ENCODE peak calls at places on chromosomes 2 and 18, in seven cellular contexts. One of them, this sample, is unnamed.

GRCh38 chr2:26573241-26573925 is 67.8 kb downstream of the CIB4 start:
- DNase-seq in cerebellum: no peak
- DNase-seq in PC-3: no peak
- DNase-seq in globus pallidus: no peak
- DNase-seq in dermis blood vessel endothelial cell: no peak
- DNase-seq in smooth muscle cell of the brain vasculature: no peak
- DNase-seq in ACHN: no peak
- DNase-seq in this sample: no peak

GRCh38 chr2:152336103-152336853 is 1.3 kb downstream of the FMNL2 start:
- DNase-seq in cerebellum: peak
- DNase-seq in PC-3: peak
- DNase-seq in globus pallidus: peak
- DNase-seq in dermis blood vessel endothelial cell: peak
- DNase-seq in smooth muscle cell of the brain vasculature: no peak
- DNase-seq in ACHN: peak
- DNase-seq in this sample: no peak

GRCh38 chr2:134408791-134409190 is 154.9 kb downstream of the MGAT5 start:
- DNase-seq in cerebellum: no peak
- DNase-seq in PC-3: peak
- DNase-seq in globus pallidus: no peak
- DNase-seq in dermis blood vessel endothelial cell: peak
- DNase-seq in smooth muscle cell of the brain vasculature: no peak
- DNase-seq in ACHN: no peak
- DNase-seq in this sample: no peak

GRCh38 chr18:27130029-27130428 is 55.1 kb downstream of the CHST9 start:
- DNase-seq in cerebellum: no peak
- DNase-seq in PC-3: no peak
- DNase-seq in globus pallidus: no peak
- DNase-seq in dermis blood vessel endothelial cell: no peak
- DNase-seq in smooth muscle cell of the brain vasculature: no peak
- DNase-seq in ACHN: no peak
- DNase-seq in this sample: no peak

GRCh38 chr2:174350593-174351181 is 15.9 kb downstream of the SP9 start:
- DNase-seq in cerebellum: no peak
- DNase-seq in PC-3: no peak
- DNase-seq in globus pallidus: no peak
- DNase-seq in dermis blood vessel endothelial cell: no peak
- DNase-seq in smooth muscle cell of the brain vasculature: no peak
- DNase-seq in ACHN: no peak
- DNase-seq in this sample: no peak

GRCh38 chr2:219496781-219497494 is 1.8 kb upstream of the GMPPA start:
- DNase-seq in cerebellum: no peak
- DNase-seq in PC-3: no peak
- DNase-seq in globus pallidus: no peak
- DNase-seq in dermis blood vessel endothelial cell: peak
- DNase-seq in smooth muscle cell of the brain vasculature: no peak
- DNase-seq in ACHN: no peak
- DNase-seq in this sample: no peak

GRCh38 chr2:69601179-69601612 is 42.3 kb downstream of the AAK1 start:
- DNase-seq in cerebellum: no peak
- DNase-seq in PC-3: peak
- DNase-seq in globus pallidus: no peak
- DNase-seq in dermis blood vessel endothelial cell: peak
- DNase-seq in smooth muscle cell of the brain vasculature: no peak
- DNase-seq in ACHN: peak
- DNase-seq in this sample: peak

GRCh38 chr2:225937625-225938024 is 538.1 kb downstream of the NYAP2 start:
- DNase-seq in cerebellum: no peak
- DNase-seq in PC-3: peak
- DNase-seq in globus pallidus: no peak
- DNase-seq in dermis blood vessel endothelial cell: no peak
- DNase-seq in smooth muscle cell of the brain vasculature: no peak
- DNase-seq in ACHN: peak
- DNase-seq in this sample: no peak

GRCh38 chr2:150526827-150527226 is 39.4 kb upstream of the RND3 start:
- DNase-seq in cerebellum: no peak
- DNase-seq in PC-3: peak
- DNase-seq in globus pallidus: no peak
- DNase-seq in dermis blood vessel endothelial cell: peak
- DNase-seq in smooth muscle cell of the brain vasculature: peak
- DNase-seq in ACHN: peak
- DNase-seq in this sample: peak

GRCh38 chr2:39736593-39736992 is 42.5 kb downstream of the THUMPD2 start:
- DNase-seq in cerebellum: no peak
- DNase-seq in PC-3: no peak
- DNase-seq in globus pallidus: no peak
- DNase-seq in dermis blood vessel endothelial cell: no peak
- DNase-seq in smooth muscle cell of the brain vasculature: no peak
- DNase-seq in ACHN: no peak
- DNase-seq in this sample: peak

GRCh38 chr2:149077861-149078260 is 39.4 kb downstream of the LYPD6B start:
- DNase-seq in cerebellum: no peak
- DNase-seq in PC-3: no peak
- DNase-seq in globus pallidus: no peak
- DNase-seq in dermis blood vessel endothelial cell: no peak
- DNase-seq in smooth muscle cell of the brain vasculature: no peak
- DNase-seq in ACHN: no peak
- DNase-seq in this sample: no peak

GRCh38 chr18:11981633-11982366 is 493 bp downstream of the IMPA2 start:
- DNase-seq in cerebellum: no peak
- DNase-seq in PC-3: peak
- DNase-seq in globus pallidus: peak
- DNase-seq in dermis blood vessel endothelial cell: peak
- DNase-seq in smooth muscle cell of the brain vasculature: no peak
- DNase-seq in ACHN: peak
- DNase-seq in this sample: no peak

GRCh38 chr2:130864830-130865229 is 28.1 kb downstream of the ARHGEF4 start:
- DNase-seq in cerebellum: no peak
- DNase-seq in PC-3: peak
- DNase-seq in globus pallidus: no peak
- DNase-seq in dermis blood vessel endothelial cell: peak
- DNase-seq in smooth muscle cell of the brain vasculature: no peak
- DNase-seq in ACHN: no peak
- DNase-seq in this sample: peak

GRCh38 chr2:17749753-17750438 is 3.7 kb downstream of the SMC6 start:
- DNase-seq in cerebellum: no peak
- DNase-seq in PC-3: no peak
- DNase-seq in globus pallidus: no peak
- DNase-seq in dermis blood vessel endothelial cell: no peak
- DNase-seq in smooth muscle cell of the brain vasculature: no peak
- DNase-seq in ACHN: no peak
- DNase-seq in this sample: no peak

GRCh38 chr2:216370961-216371633 is 1.2 kb downstream of the MARCHF4 start:
- DNase-seq in cerebellum: no peak
- DNase-seq in PC-3: no peak
- DNase-seq in globus pallidus: no peak
- DNase-seq in dermis blood vessel endothelial cell: peak
- DNase-seq in smooth muscle cell of the brain vasculature: no peak
- DNase-seq in ACHN: peak
- DNase-seq in this sample: no peak

GRCh38 chr18:24432618-24433017 is 6.1 kb downstream of the IMPACT start:
- DNase-seq in cerebellum: no peak
- DNase-seq in PC-3: no peak
- DNase-seq in globus pallidus: no peak
- DNase-seq in dermis blood vessel endothelial cell: no peak
- DNase-seq in smooth muscle cell of the brain vasculature: no peak
- DNase-seq in ACHN: no peak
- DNase-seq in this sample: no peak

GRCh38 chr2:162196611-162197010 is 44.6 kb upstream of the GCG start:
- DNase-seq in cerebellum: no peak
- DNase-seq in PC-3: peak
- DNase-seq in globus pallidus: no peak
- DNase-seq in dermis blood vessel endothelial cell: no peak
- DNase-seq in smooth muscle cell of the brain vasculature: no peak
- DNase-seq in ACHN: no peak
- DNase-seq in this sample: no peak

GRCh38 chr2:11724151-11724550 is 22.3 kb upstream of the LPIN1 start:
- DNase-seq in cerebellum: no peak
- DNase-seq in PC-3: no peak
- DNase-seq in globus pallidus: no peak
- DNase-seq in dermis blood vessel endothelial cell: no peak
- DNase-seq in smooth muscle cell of the brain vasculature: no peak
- DNase-seq in ACHN: no peak
- DNase-seq in this sample: no peak

GRCh38 chr2:218193716-218194115 is 23.3 kb upstream of the ARPC2 start:
- DNase-seq in cerebellum: peak
- DNase-seq in PC-3: no peak
- DNase-seq in globus pallidus: no peak
- DNase-seq in dermis blood vessel endothelial cell: no peak
- DNase-seq in smooth muscle cell of the brain vasculature: no peak
- DNase-seq in ACHN: no peak
- DNase-seq in this sample: no peak

GRCh38 chr2:96408631-96409542 is 73.3 kb downstream of the NCAPH start:
- DNase-seq in cerebellum: peak
- DNase-seq in PC-3: peak
- DNase-seq in globus pallidus: peak
- DNase-seq in dermis blood vessel endothelial cell: peak
- DNase-seq in smooth muscle cell of the brain vasculature: no peak
- DNase-seq in ACHN: peak
- DNase-seq in this sample: no peak

GRCh38 chr18:76958692-76959341 is 136.5 kb downstream of the ZNF236 start:
- DNase-seq in cerebellum: no peak
- DNase-seq in PC-3: no peak
- DNase-seq in globus pallidus: no peak
- DNase-seq in dermis blood vessel endothelial cell: peak
- DNase-seq in smooth muscle cell of the brain vasculature: no peak
- DNase-seq in ACHN: no peak
- DNase-seq in this sample: no peak

GRCh38 chr2:12169721-12170120 is 423.3 kb downstream of the LPIN1 start:
- DNase-seq in cerebellum: no peak
- DNase-seq in PC-3: no peak
- DNase-seq in globus pallidus: peak
- DNase-seq in dermis blood vessel endothelial cell: peak
- DNase-seq in smooth muscle cell of the brain vasculature: no peak
- DNase-seq in ACHN: no peak
- DNase-seq in this sample: peak

GRCh38 chr2:235270951-235271350 is 222.9 kb upstream of the AGAP1 start:
- DNase-seq in cerebellum: no peak
- DNase-seq in PC-3: no peak
- DNase-seq in globus pallidus: no peak
- DNase-seq in dermis blood vessel endothelial cell: no peak
- DNase-seq in smooth muscle cell of the brain vasculature: no peak
- DNase-seq in ACHN: no peak
- DNase-seq in this sample: peak

GRCh38 chr18:76565238-76566173 is 70.5 kb upstream of the ZNF516 start:
- DNase-seq in cerebellum: peak
- DNase-seq in PC-3: peak
- DNase-seq in globus pallidus: peak
- DNase-seq in dermis blood vessel endothelial cell: peak
- DNase-seq in smooth muscle cell of the brain vasculature: peak
- DNase-seq in ACHN: peak
- DNase-seq in this sample: peak

GRCh38 chr18:48775372-48776160 is 175.2 kb downstream of the SMAD7 start:
- DNase-seq in cerebellum: no peak
- DNase-seq in PC-3: no peak
- DNase-seq in globus pallidus: no peak
- DNase-seq in dermis blood vessel endothelial cell: no peak
- DNase-seq in smooth muscle cell of the brain vasculature: no peak
- DNase-seq in ACHN: no peak
- DNase-seq in this sample: no peak

GRCh38 chr2:36427790-36428243 is 72.2 kb downstream of the CRIM1 start:
- DNase-seq in cerebellum: no peak
- DNase-seq in PC-3: peak
- DNase-seq in globus pallidus: no peak
- DNase-seq in dermis blood vessel endothelial cell: no peak
- DNase-seq in smooth muscle cell of the brain vasculature: no peak
- DNase-seq in ACHN: peak
- DNase-seq in this sample: no peak

GRCh38 chr18:77073336-77074093 is 59.1 kb downstream of the MBP start:
- DNase-seq in cerebellum: no peak
- DNase-seq in PC-3: no peak
- DNase-seq in globus pallidus: no peak
- DNase-seq in dermis blood vessel endothelial cell: no peak
- DNase-seq in smooth muscle cell of the brain vasculature: no peak
- DNase-seq in ACHN: no peak
- DNase-seq in this sample: no peak

GRCh38 chr2:132937629-132938028 is 267.6 kb upstream of the LYPD1 start:
- DNase-seq in cerebellum: no peak
- DNase-seq in PC-3: peak
- DNase-seq in globus pallidus: no peak
- DNase-seq in dermis blood vessel endothelial cell: no peak
- DNase-seq in smooth muscle cell of the brain vasculature: no peak
- DNase-seq in ACHN: no peak
- DNase-seq in this sample: peak

GRCh38 chr2:135962401-135963138 is 22.9 kb downstream of the DARS1 start:
- DNase-seq in cerebellum: no peak
- DNase-seq in PC-3: no peak
- DNase-seq in globus pallidus: no peak
- DNase-seq in dermis blood vessel endothelial cell: no peak
- DNase-seq in smooth muscle cell of the brain vasculature: no peak
- DNase-seq in ACHN: no peak
- DNase-seq in this sample: no peak

GRCh38 chr2:178412047-178412446 is 38.9 kb downstream of the PRKRA start:
- DNase-seq in cerebellum: no peak
- DNase-seq in PC-3: peak
- DNase-seq in globus pallidus: no peak
- DNase-seq in dermis blood vessel endothelial cell: no peak
- DNase-seq in smooth muscle cell of the brain vasculature: no peak
- DNase-seq in ACHN: no peak
- DNase-seq in this sample: no peak

GRCh38 chr2:237092920-237093781 is 7.5 kb downstream of the COPS8 start:
- DNase-seq in cerebellum: peak
- DNase-seq in PC-3: peak
- DNase-seq in globus pallidus: no peak
- DNase-seq in dermis blood vessel endothelial cell: peak
- DNase-seq in smooth muscle cell of the brain vasculature: peak
- DNase-seq in ACHN: peak
- DNase-seq in this sample: no peak

GRCh38 chr2:231294578-231295362 is 96.3 kb downstream of the ARMC9 start:
- DNase-seq in cerebellum: no peak
- DNase-seq in PC-3: no peak
- DNase-seq in globus pallidus: no peak
- DNase-seq in dermis blood vessel endothelial cell: no peak
- DNase-seq in smooth muscle cell of the brain vasculature: no peak
- DNase-seq in ACHN: no peak
- DNase-seq in this sample: no peak

GRCh38 chr2:85753525-85754312 is at the start of gene ATOH8:
- DNase-seq in cerebellum: peak
- DNase-seq in PC-3: peak
- DNase-seq in globus pallidus: peak
- DNase-seq in dermis blood vessel endothelial cell: peak
- DNase-seq in smooth muscle cell of the brain vasculature: peak
- DNase-seq in ACHN: peak
- DNase-seq in this sample: no peak

GRCh38 chr2:55951533-55951932 is 28.0 kb upstream of the EFEMP1 start:
- DNase-seq in cerebellum: no peak
- DNase-seq in PC-3: no peak
- DNase-seq in globus pallidus: no peak
- DNase-seq in dermis blood vessel endothelial cell: peak
- DNase-seq in smooth muscle cell of the brain vasculature: no peak
- DNase-seq in ACHN: no peak
- DNase-seq in this sample: no peak

GRCh38 chr2:165238295-165238694 is 919 bp upstream of the SCN2A start:
- DNase-seq in cerebellum: no peak
- DNase-seq in PC-3: peak
- DNase-seq in globus pallidus: no peak
- DNase-seq in dermis blood vessel endothelial cell: peak
- DNase-seq in smooth muscle cell of the brain vasculature: peak
- DNase-seq in ACHN: peak
- DNase-seq in this sample: no peak

GRCh38 chr2:133801956-133802355 is 233.7 kb upstream of the NCKAP5 start:
- DNase-seq in cerebellum: peak
- DNase-seq in PC-3: no peak
- DNase-seq in globus pallidus: no peak
- DNase-seq in dermis blood vessel endothelial cell: no peak
- DNase-seq in smooth muscle cell of the brain vasculature: no peak
- DNase-seq in ACHN: no peak
- DNase-seq in this sample: no peak

GRCh38 chr2:128198666-128199065 is 107.7 kb downstream of the UGGT1 start:
- DNase-seq in cerebellum: peak
- DNase-seq in PC-3: no peak
- DNase-seq in globus pallidus: no peak
- DNase-seq in dermis blood vessel endothelial cell: peak
- DNase-seq in smooth muscle cell of the brain vasculature: no peak
- DNase-seq in ACHN: no peak
- DNase-seq in this sample: no peak